ENCODE peak calls at places on chromosomes 5 and 9, in nine cellular contexts. One of them, this sample, is unnamed.

GRCh38 chr5:178993236-178993765 is 1.8 kb downstream of the GRM6 start:
- DNase-seq in aorta: no peak
- DNase-seq in PC-3: no peak
- DNase-seq in CD8-positive, alpha-beta T cell: no peak
- DNase-seq in nephron progenitor cell: no peak
- DNase-seq in HS-27A: no peak
- DNase-seq in CMK: no peak
- DNase-seq in pancreas: no peak
- DNase-seq in head of caudate nucleus: no peak
- DNase-seq in this sample: no peak

GRCh38 chr5:133147815-133148634 is 96.2 kb downstream of the HSPA4 start:
- DNase-seq in aorta: no peak
- DNase-seq in PC-3: no peak
- DNase-seq in CD8-positive, alpha-beta T cell: no peak
- DNase-seq in nephron progenitor cell: no peak
- DNase-seq in HS-27A: no peak
- DNase-seq in CMK: no peak
- DNase-seq in pancreas: no peak
- DNase-seq in head of caudate nucleus: no peak
- DNase-seq in this sample: no peak

GRCh38 chr9:136625101-136626065 is 37.3 kb upstream of the EGFL7 start:
- DNase-seq in aorta: peak
- DNase-seq in PC-3: peak
- DNase-seq in CD8-positive, alpha-beta T cell: no peak
- DNase-seq in nephron progenitor cell: peak
- DNase-seq in HS-27A: peak
- DNase-seq in CMK: no peak
- DNase-seq in pancreas: peak
- DNase-seq in head of caudate nucleus: peak
- DNase-seq in this sample: peak

GRCh38 chr9:114307323-114308250 is 15.3 kb upstream of the ORM1 start:
- DNase-seq in aorta: peak
- DNase-seq in PC-3: no peak
- DNase-seq in CD8-positive, alpha-beta T cell: no peak
- DNase-seq in nephron progenitor cell: no peak
- DNase-seq in HS-27A: no peak
- DNase-seq in CMK: no peak
- DNase-seq in pancreas: peak
- DNase-seq in head of caudate nucleus: peak
- DNase-seq in this sample: no peak

GRCh38 chr5:103424453-103425205 is 138.0 kb downstream of the NUDT12 start:
- DNase-seq in aorta: no peak
- DNase-seq in PC-3: no peak
- DNase-seq in CD8-positive, alpha-beta T cell: no peak
- DNase-seq in nephron progenitor cell: no peak
- DNase-seq in HS-27A: no peak
- DNase-seq in CMK: no peak
- DNase-seq in pancreas: no peak
- DNase-seq in head of caudate nucleus: no peak
- DNase-seq in this sample: no peak

GRCh38 chr9:114662081-114662989 is 4.7 kb upstream of the TEX53 start:
- DNase-seq in aorta: no peak
- DNase-seq in PC-3: peak
- DNase-seq in CD8-positive, alpha-beta T cell: peak
- DNase-seq in nephron progenitor cell: peak
- DNase-seq in HS-27A: peak
- DNase-seq in CMK: no peak
- DNase-seq in pancreas: peak
- DNase-seq in head of caudate nucleus: peak
- DNase-seq in this sample: peak

GRCh38 chr5:59565551-59565950 is 328.0 kb downstream of the PDE4D start:
- DNase-seq in aorta: no peak
- DNase-seq in PC-3: no peak
- DNase-seq in CD8-positive, alpha-beta T cell: no peak
- DNase-seq in nephron progenitor cell: no peak
- DNase-seq in HS-27A: no peak
- DNase-seq in CMK: no peak
- DNase-seq in pancreas: no peak
- DNase-seq in head of caudate nucleus: no peak
- DNase-seq in this sample: no peak

GRCh38 chr5:72452515-72453259 is 54.5 kb downstream of the ZNF366 start:
- DNase-seq in aorta: peak
- DNase-seq in PC-3: peak
- DNase-seq in CD8-positive, alpha-beta T cell: no peak
- DNase-seq in nephron progenitor cell: no peak
- DNase-seq in HS-27A: no peak
- DNase-seq in CMK: no peak
- DNase-seq in pancreas: peak
- DNase-seq in head of caudate nucleus: no peak
- DNase-seq in this sample: peak

GRCh38 chr5:163312598-163312997 is 124.8 kb upstream of the CCNG1 start:
- DNase-seq in aorta: no peak
- DNase-seq in PC-3: no peak
- DNase-seq in CD8-positive, alpha-beta T cell: no peak
- DNase-seq in nephron progenitor cell: no peak
- DNase-seq in HS-27A: no peak
- DNase-seq in CMK: no peak
- DNase-seq in pancreas: no peak
- DNase-seq in head of caudate nucleus: no peak
- DNase-seq in this sample: no peak

GRCh38 chr5:76351176-76351575 is 51.9 kb upstream of the IQGAP2 start:
- DNase-seq in aorta: no peak
- DNase-seq in PC-3: no peak
- DNase-seq in CD8-positive, alpha-beta T cell: no peak
- DNase-seq in nephron progenitor cell: no peak
- DNase-seq in HS-27A: no peak
- DNase-seq in CMK: no peak
- DNase-seq in pancreas: no peak
- DNase-seq in head of caudate nucleus: no peak
- DNase-seq in this sample: no peak

GRCh38 chr5:147539053-147539452 is 29.2 kb upstream of the DPYSL3 start:
- DNase-seq in aorta: no peak
- DNase-seq in PC-3: peak
- DNase-seq in CD8-positive, alpha-beta T cell: no peak
- DNase-seq in nephron progenitor cell: no peak
- DNase-seq in HS-27A: no peak
- DNase-seq in CMK: no peak
- DNase-seq in pancreas: no peak
- DNase-seq in head of caudate nucleus: no peak
- DNase-seq in this sample: peak